ENCODE peak calls at places on chromosomes 11 and 22, in nine cellular contexts. Z is mucosa of descending colon; S is posterior cingulate gyrus; J is T follicular helper cell; G is NCI-H1105; B is stimulated activated CD8-positive, alpha-beta memory T cell treated with anti-CD3 and anti-CD28 coated beads, Interleukin-15, amount 100 ng/mL, for 24 hours; T is Calu3; C is activated CD8-positive, alpha-beta T cell treated with anti-CD3 and anti-CD28 coated beads for 36 hours; Q is dermis blood vessel endothelial cell. K is an unnamed sample.

GRCh38 chr22:43546186-43546585 is 134.4 kb downstream of the MPPED1 start:
- DNase-seq in Z (no peak), S (no peak), J (no peak), G (no peak), B (no peak), T (no peak), C (no peak), Q (no peak), K (no peak)

GRCh38 chr11:116498161-116498560 is 274.6 kb downstream of the BUD13 start:
- DNase-seq in Z (no peak), S (no peak), J (no peak), G (no peak), B (no peak), T (no peak), C (no peak), Q (no peak), K (no peak)

GRCh38 chr11:67464411-67465189 is 4.5 kb downstream of the TMEM134 start:
- DNase-seq in Z (peak; percentile 97), S (peak; percentile 72), J (peak; percentile 90), G (peak; percentile 86), B (peak; percentile 80), T (peak; percentile 95), C (peak; percentile 96), Q (peak; percentile 88), K (peak; percentile 93)

GRCh38 chr11:129251067-129251466 is 58.9 kb upstream of the ARHGAP32 start:
- DNase-seq in Z (no peak), S (no peak), J (no peak), G (no peak), B (no peak), T (no peak), C (no peak), Q (no peak), K (no peak)

GRCh38 chr11:69866648-69867047 is 47.4 kb upstream of the FGF3 start:
- DNase-seq in Z (no peak), S (no peak), J (no peak), G (no peak), B (no peak), T (no peak), C (no peak), Q (no peak), K (no peak)

GRCh38 chr22:36578619-36579018 is 49.7 kb upstream of the EIF3D start:
- DNase-seq in Z (no peak), S (no peak), J (no peak), G (no peak), B (no peak), T (no peak), C (no peak), Q (no peak), K (no peak)

GRCh38 chr22:43343262-43343988 is at the start of gene SCUBE1:
- DNase-seq in Z (peak; percentile 62), S (no peak), J (peak; percentile 3), G (peak; percentile 72), B (peak; percentile 22), T (peak; percentile 63), C (peak; percentile 48), Q (peak; percentile 62), K (peak; percentile 86)

GRCh38 chr11:127998421-127998820 is 588.9 kb downstream of the ETS1 start:
- DNase-seq in Z (no peak), S (no peak), J (no peak), G (no peak), B (no peak), T (no peak), C (no peak), Q (no peak), K (no peak)

GRCh38 chr11:57571631-57572030 is 4.2 kb upstream of the UBE2L6 start:
- DNase-seq in Z (no peak), S (no peak), J (no peak), G (no peak), B (no peak), T (no peak), C (no peak), Q (no peak), K (no peak)

GRCh38 chr22:45462034-45462655 is 40.5 kb upstream of the FBLN1 start:
- DNase-seq in Z (no peak), S (no peak), J (no peak), G (peak; percentile 45), B (no peak), T (no peak), C (peak; percentile 5), Q (peak; percentile 13), K (peak; percentile 56)

GRCh38 chr11:106208795-106209194 is 131.3 kb downstream of the AASDHPPT start:
- DNase-seq in Z (no peak), S (no peak), J (no peak), G (no peak), B (no peak), T (no peak), C (no peak), Q (no peak), K (peak; percentile 74)

K was measured in hepatocyte.